ENCODE peak calls at places on chromosomes 16 and 17, in five cellular contexts. One of them, this sample, is unnamed.

GRCh38 chr16:88701541-88702363 is 4.5 kb downstream of the RNF166 start:
- DNase-seq in RWPE2: no peak
- DNase-seq in dorsolateral prefrontal cortex: no peak
- DNase-seq in GM13976: no peak
- DNase-seq in mucosa of descending colon: no peak
- DNase-seq in this sample: no peak

GRCh38 chr16:88722784-88723506 is 16.6 kb downstream of the CTU2 start:
- DNase-seq in RWPE2: no peak
- DNase-seq in dorsolateral prefrontal cortex: no peak
- DNase-seq in GM13976: no peak
- DNase-seq in mucosa of descending colon: no peak
- DNase-seq in this sample: no peak

GRCh38 chr17:12927541-12928425 is 90.0 kb downstream of the ELAC2 start:
- DNase-seq in RWPE2: no peak
- DNase-seq in dorsolateral prefrontal cortex: no peak
- DNase-seq in GM13976: no peak
- DNase-seq in mucosa of descending colon: no peak
- DNase-seq in this sample: no peak

GRCh38 chr17:75896360-75897075 is at the start of gene TRIM65:
- DNase-seq in RWPE2: peak; percentile 83
- DNase-seq in dorsolateral prefrontal cortex: peak; percentile 76
- DNase-seq in GM13976: peak; percentile 94
- DNase-seq in mucosa of descending colon: peak; percentile 91
- DNase-seq in this sample: no peak

GRCh38 chr17:15039366-15039765 is 225.8 kb downstream of the PMP22 start:
- DNase-seq in RWPE2: no peak
- DNase-seq in dorsolateral prefrontal cortex: no peak
- DNase-seq in GM13976: no peak
- DNase-seq in mucosa of descending colon: no peak
- DNase-seq in this sample: no peak

GRCh38 chr17:56545930-56546329 is 47.6 kb upstream of the NOG start:
- DNase-seq in RWPE2: no peak
- DNase-seq in dorsolateral prefrontal cortex: no peak
- DNase-seq in GM13976: no peak
- DNase-seq in mucosa of descending colon: no peak
- DNase-seq in this sample: no peak

GRCh38 chr17:49315551-49315951 is 46.5 kb downstream of the ZNF652 start:
- DNase-seq in RWPE2: peak; percentile 79
- DNase-seq in dorsolateral prefrontal cortex: peak; percentile 87
- DNase-seq in GM13976: peak; percentile 77
- DNase-seq in mucosa of descending colon: peak; percentile 69
- DNase-seq in this sample: no peak

GRCh38 chr16:55001931-55002330 is 71.3 kb downstream of the IRX5 start:
- DNase-seq in RWPE2: no peak
- DNase-seq in dorsolateral prefrontal cortex: no peak
- DNase-seq in GM13976: no peak
- DNase-seq in mucosa of descending colon: no peak
- DNase-seq in this sample: no peak

GRCh38 chr16:83400234-83400633 is 407.5 kb upstream of the HSBP1 start:
- DNase-seq in RWPE2: no peak
- DNase-seq in dorsolateral prefrontal cortex: no peak
- DNase-seq in GM13976: no peak
- DNase-seq in mucosa of descending colon: no peak
- DNase-seq in this sample: no peak

GRCh38 chr17:62681939-62682381 is 54.5 kb downstream of the MRC2 start:
- DNase-seq in RWPE2: no peak
- DNase-seq in dorsolateral prefrontal cortex: peak; percentile 30
- DNase-seq in GM13976: no peak
- DNase-seq in mucosa of descending colon: no peak
- DNase-seq in this sample: no peak

DNA sequence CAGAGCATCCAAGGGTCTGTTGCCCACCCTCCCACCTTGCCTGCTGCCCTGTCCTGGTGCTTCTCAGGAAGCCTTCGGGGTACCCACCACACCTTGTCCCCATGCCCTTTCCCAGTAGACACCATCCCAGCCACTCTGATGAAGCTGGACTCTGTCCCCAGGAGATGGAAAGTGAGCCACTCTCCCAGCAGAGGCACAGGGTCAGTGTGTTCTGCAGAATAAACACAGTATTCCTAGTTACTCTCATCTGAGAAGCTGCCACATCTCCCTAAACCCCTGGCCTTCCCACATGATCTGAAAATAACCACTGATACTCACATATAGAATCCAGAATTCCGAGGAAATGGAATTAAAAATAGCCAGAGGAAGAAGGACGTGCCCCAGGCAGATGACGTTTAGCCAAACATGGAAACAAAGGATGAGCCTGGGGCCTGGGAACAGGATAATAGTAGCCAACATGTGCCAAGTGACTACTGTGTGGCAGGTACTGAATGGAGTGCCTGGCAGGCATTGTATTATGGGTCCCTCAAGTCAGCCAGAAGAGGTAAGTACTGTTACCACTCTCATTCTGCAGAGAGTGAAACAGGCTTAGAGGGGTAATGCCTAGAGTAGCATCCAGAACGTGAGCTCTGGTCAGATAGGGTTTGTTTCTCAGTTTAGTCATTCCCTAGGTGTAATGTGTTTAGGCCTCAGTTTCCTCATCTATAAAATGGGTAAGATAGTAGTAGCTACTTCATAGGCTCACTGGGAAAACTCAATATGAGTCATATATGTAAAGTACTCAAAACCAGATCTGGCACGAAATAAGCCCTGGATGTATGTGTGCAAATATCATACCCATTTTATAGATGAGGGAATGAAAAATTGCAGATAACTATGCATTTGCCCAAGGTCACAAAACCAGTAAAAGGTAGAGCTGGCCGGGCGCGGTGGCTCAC is 20.8 kb upstream of the PEMT start:
- DNase-seq in RWPE2: no peak
- DNase-seq in dorsolateral prefrontal cortex: no peak
- DNase-seq in GM13976: no peak
- DNase-seq in mucosa of descending colon: no peak
- DNase-seq in this sample: no peak
- TF ChIP-seq CTCF in RWPE2: no peak
- TF ChIP-seq CTCF in dorsolateral prefrontal cortex: no peak
- TF ChIP-seq CTCF in GM13976: no peak
- TF ChIP-seq CTCF in mucosa of descending colon: no peak
- TF ChIP-seq CTCF in this sample: no peak

DNA sequence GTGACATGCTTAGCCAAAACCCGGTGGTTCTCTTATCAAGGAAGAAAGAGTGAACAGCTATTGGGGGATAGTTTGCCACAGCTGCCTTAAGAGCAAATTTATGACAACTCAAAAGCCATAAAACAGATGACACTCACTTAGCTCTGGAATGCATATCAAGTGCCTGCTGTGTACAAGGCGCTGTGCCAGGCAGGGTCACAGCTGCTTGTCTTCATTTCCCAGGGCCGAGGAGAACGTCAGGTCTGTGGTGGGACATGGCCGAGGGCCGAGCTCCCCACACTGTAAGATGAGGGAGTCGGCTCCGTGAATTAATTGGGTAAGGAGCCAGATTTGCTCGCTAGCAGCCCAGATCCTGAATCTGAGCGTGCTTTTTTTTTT is 14.0 kb downstream of the EEF2K start:
- DNase-seq in RWPE2: no peak
- DNase-seq in dorsolateral prefrontal cortex: no peak
- DNase-seq in GM13976: no peak
- DNase-seq in mucosa of descending colon: peak; percentile 60
- DNase-seq in this sample: no peak
- TF ChIP-seq CTCF in RWPE2: no peak
- TF ChIP-seq CTCF in dorsolateral prefrontal cortex: no peak
- TF ChIP-seq CTCF in GM13976: no peak
- TF ChIP-seq CTCF in mucosa of descending colon: no peak
- TF ChIP-seq CTCF in this sample: no peak

GRCh38 chr17:29193146-29193545 is 12.9 kb upstream of the MYO18A start:
- DNase-seq in RWPE2: no peak
- DNase-seq in dorsolateral prefrontal cortex: no peak
- DNase-seq in GM13976: no peak
- DNase-seq in mucosa of descending colon: no peak
- DNase-seq in this sample: no peak

GRCh38 chr17:29194669-29195068 is 14.5 kb upstream of the MYO18A start:
- DNase-seq in RWPE2: no peak
- DNase-seq in dorsolateral prefrontal cortex: no peak
- DNase-seq in GM13976: no peak
- DNase-seq in mucosa of descending colon: no peak
- DNase-seq in this sample: no peak

GRCh38 chr17:29197516-29198272 is 17.5 kb upstream of the MYO18A start:
- DNase-seq in RWPE2: no peak
- DNase-seq in dorsolateral prefrontal cortex: no peak
- DNase-seq in GM13976: no peak
- DNase-seq in mucosa of descending colon: no peak
- DNase-seq in this sample: no peak

GRCh38 chr17:29195465-29196081 is 15.4 kb upstream of the MYO18A start:
- DNase-seq in RWPE2: no peak
- DNase-seq in dorsolateral prefrontal cortex: no peak
- DNase-seq in GM13976: peak; percentile 69
- DNase-seq in mucosa of descending colon: no peak
- DNase-seq in this sample: no peak

DNA sequence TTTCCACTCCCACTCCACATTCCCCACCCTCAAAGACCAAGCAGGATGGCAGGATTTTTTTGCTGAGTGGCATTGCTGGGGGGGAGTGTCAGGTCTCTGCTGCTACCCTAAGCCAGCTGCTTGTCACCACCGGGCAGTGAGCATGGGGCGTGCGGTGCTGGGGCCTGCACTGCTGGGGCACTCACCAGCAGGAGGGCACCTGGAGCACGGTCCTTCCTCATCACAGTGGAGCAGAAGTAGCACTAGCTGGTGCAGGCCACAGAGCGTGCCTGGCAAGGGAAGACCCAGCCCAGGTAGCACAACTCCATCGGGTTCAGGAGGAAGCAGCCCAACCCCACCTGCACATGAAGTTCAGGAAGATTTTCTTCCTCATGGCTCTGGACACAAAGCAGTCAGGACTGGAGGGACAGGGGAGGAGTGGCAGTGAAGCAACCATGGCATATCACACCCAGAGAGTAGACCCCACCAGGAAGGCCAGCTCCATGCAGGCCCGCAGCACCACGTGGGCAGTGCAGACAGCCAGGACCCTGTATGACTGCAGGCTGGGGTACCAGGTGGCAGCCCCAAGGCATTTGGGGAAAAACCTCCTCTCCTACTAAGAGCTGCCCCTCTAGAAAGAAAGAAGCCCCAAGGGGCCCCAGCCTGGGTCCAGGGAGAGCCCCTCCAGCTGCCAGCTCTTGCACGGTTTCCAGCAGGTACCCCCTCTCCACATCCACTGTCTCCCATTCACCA is 16.8 kb upstream of the MYO18A start:
- DNase-seq in RWPE2: no peak
- DNase-seq in dorsolateral prefrontal cortex: no peak
- DNase-seq in GM13976: no peak
- DNase-seq in mucosa of descending colon: no peak
- DNase-seq in this sample: no peak
- TF ChIP-seq CTCF in RWPE2: no peak
- TF ChIP-seq CTCF in dorsolateral prefrontal cortex: no peak
- TF ChIP-seq CTCF in GM13976: no peak
- TF ChIP-seq CTCF in mucosa of descending colon: no peak
- TF ChIP-seq CTCF in this sample: no peak

GRCh38 chr17:54907385-54907784 is 6.7 kb downstream of the TOM1L1 start:
- DNase-seq in RWPE2: no peak
- DNase-seq in dorsolateral prefrontal cortex: no peak
- DNase-seq in GM13976: no peak
- DNase-seq in mucosa of descending colon: no peak
- DNase-seq in this sample: no peak
- TF ChIP-seq CTCF in RWPE2: no peak
- TF ChIP-seq CTCF in dorsolateral prefrontal cortex: no peak
- TF ChIP-seq CTCF in GM13976: no peak
- TF ChIP-seq CTCF in mucosa of descending colon: no peak
- TF ChIP-seq CTCF in this sample: no peak

This sample was measured in chondrocyte.